ENCODE peak calls at places on chromosomes 13 and 19, in eight cellular contexts. O, R, F, V, S, E, B and M are unnamed samples.

GRCh38 chr13:106241974-106242373 is 293.5 kb downstream of the EFNB2 start:
- DNase-seq in O (no peak), R (no peak), F (no peak), V (no peak), S (no peak), E (no peak), B (no peak), M (no peak)

GRCh38 chr19:47047931-47048399 is 459 bp downstream of the TMEM160 start:
- DNase-seq in O (peak), R (peak), F (peak), V (peak), S (peak), E (peak), B (peak), M (peak)

GRCh38 chr13:19967619-19968018 is 9.1 kb downstream of the ZMYM2 start:
- DNase-seq in O (peak), R (no peak), F (peak), V (no peak), S (peak), E (no peak), B (no peak), M (no peak)

GRCh38 chr13:81171065-81171647 is 830.2 kb upstream of the SPRY2 start:
- DNase-seq in O (peak), R (no peak), F (peak), V (no peak), S (no peak), E (no peak), B (no peak), M (no peak)

GRCh38 chr19:7928334-7928706 is 2.4 kb upstream of the CTXN1 start:
- DNase-seq in O (no peak), R (no peak), F (no peak), V (no peak), S (no peak), E (no peak), B (no peak), M (no peak)

GRCh38 chr13:25111557-25111956 is 15.6 kb downstream of the PABPC3 start:
- DNase-seq in O (peak), R (no peak), F (no peak), V (no peak), S (no peak), E (no peak), B (no peak), M (no peak)

GRCh38 chr19:2358548-2359173 is 1.4 kb upstream of the TMPRSS9 start:
- DNase-seq in O (no peak), R (no peak), F (no peak), V (no peak), S (no peak), E (no peak), B (no peak), M (no peak)

GRCh38 chr13:74816737-74817136 is 665.2 kb downstream of the TBC1D4 start:
- DNase-seq in O (no peak), R (no peak), F (no peak), V (no peak), S (no peak), E (no peak), B (no peak), M (no peak)

GRCh38 chr13:95714142-95714832 is 37.3 kb downstream of the DNAJC3 start:
- DNase-seq in O (peak), R (no peak), F (peak), V (peak), S (peak), E (no peak), B (no peak), M (no peak)

GRCh38 chr13:20270163-20270865 is 38.2 kb upstream of the GJB6 start:
- DNase-seq in O (peak), R (no peak), F (no peak), V (no peak), S (no peak), E (no peak), B (no peak), M (no peak)

GRCh38 chr19:8373867-8374813 is 10.2 kb downstream of the ANGPTL4 start:
- DNase-seq in O (no peak), R (no peak), F (no peak), V (no peak), S (no peak), E (no peak), B (no peak), M (no peak)

GRCh38 chr13:45875951-45876350 is 24.4 kb upstream of the SIAH3 start:
- DNase-seq in O (no peak), R (no peak), F (peak), V (peak), S (no peak), E (no peak), B (no peak), M (no peak)

GRCh38 chr19:20611866-20612265 is 46.3 kb upstream of the ZNF737 start:
- DNase-seq in O (no peak), R (no peak), F (no peak), V (no peak), S (no peak), E (no peak), B (no peak), M (no peak)

GRCh38 chr19:22601906-22602630 is 32.1 kb upstream of the ZNF492 start:
- DNase-seq in O (no peak), R (no peak), F (no peak), V (no peak), S (no peak), E (no peak), B (no peak), M (no peak)